ENCODE peak calls at places on chromosomes 3 and 15, in four cellular contexts. S is stimulated activated CD4-positive, alpha-beta T cell treated with anti-CD3 and anti-CD28 coated beads, Interleukin-2, amount 100 ng/mL, for 48 hours; G is left lobe of liver; M is Right ventricle myocardium superior. P is an unnamed sample.

GRCh38 chr3:196220587-196220986 is 4.3 kb downstream of the SLC51A start:
- DNase-seq in M (peak), S (no peak), G (no peak), P (no peak)

GRCh38 chr3:32930161-32930560 is 21.3 kb upstream of the CCR4 start:
- DNase-seq in S (no peak), M (no peak), G (no peak), P (no peak)

GRCh38 chr15:89998141-89998661 is 2.9 kb upstream of the ZNF710 start:
- DNase-seq in S (no peak), M (no peak), G (no peak), P (no peak)

GRCh38 chr3:72042397-72043211 is 257.7 kb upstream of the PROK2 start:
- DNase-seq in S (no peak), G (no peak), M (no peak), P (no peak)

GRCh38 chr15:68586274-68586961 is 7.6 kb downstream of the CORO2B start:
- DNase-seq in G (no peak), M (no peak), S (no peak), P (no peak)

GRCh38 chr3:196931828-196932587 is 10.3 kb downstream of the NCBP2 start:
- DNase-seq in G (no peak), S (no peak), M (no peak), P (no peak)

GRCh38 chr3:23805881-23806321 is at the start of gene UBE2E1:
- DNase-seq in M (peak), S (peak), G (peak), P (no peak)

GRCh38 chr3:64063207-64063981 is 40.1 kb upstream of the PSMD6 start:
- DNase-seq in M (no peak), G (no peak), S (no peak), P (peak)

GRCh38 chr15:67685008-67685599 is 140.2 kb upstream of the SKOR1 start:
- DNase-seq in S (no peak), G (no peak), M (no peak), P (peak)

GRCh38 chr3:133505813-133506212 is 67.7 kb upstream of the CDV3 start:
- DNase-seq in G (no peak), M (no peak), S (no peak), P (no peak)

GRCh38 chr3:42581400-42581708 is 413 bp downstream of the SEC22C start:
- DNase-seq in S (no peak), G (no peak), M (no peak), P (no peak)

GRCh38 chr3:15800780-15801179 is 3.0 kb upstream of the ANKRD28 start:
- DNase-seq in M (no peak), S (no peak), G (no peak), P (no peak)

GRCh38 chr3:40308725-40309438 is 625 bp upstream of the EIF1B start:
- DNase-seq in G (no peak), M (no peak), S (no peak), P (no peak)

GRCh38 chr15:37019479-37020433 is 80.6 kb downstream of the MEIS2 start:
- DNase-seq in M (no peak), G (no peak), S (no peak), P (no peak)

GRCh38 chr15:91224750-91225380 is 124.8 kb downstream of the SV2B start:
- DNase-seq in G (no peak), M (no peak), S (no peak), P (peak)

GRCh38 chr3:127440384-127440783 is 150.1 kb downstream of the TPRA1 start:
- DNase-seq in S (no peak), M (no peak), G (peak), P (no peak)

GRCh38 chr3:136929984-136930671 is 27.7 kb upstream of the IL20RB start:
- DNase-seq in S (no peak), G (peak), M (peak), P (no peak)